ENCODE peak calls at places on chromosomes 4 and X, in five cellular contexts. X is K562; T is fibroblast of villous mesenchyme; Z is activated CD4-positive, CD25-positive, alpha-beta regulatory T cell treated with anti-CD3 and anti-CD28 coated beads, Interleukin-2, amount 50 U/mL, for 16 hours; E is epithelial cell of esophagus. A is an unnamed sample.

GRCh38 chr4:23887173-23887572 is 2.7 kb downstream of the PPARGC1A start:
- DNase-seq in E (no peak), Z (no peak), X (no peak), T (no peak), A (no peak)

GRCh38 chr4:54197926-54198325 is 31.2 kb upstream of the PDGFRA start:
- DNase-seq in T (no peak), X (no peak), Z (no peak), E (no peak), A (no peak)

GRCh38 chr4:153447175-153447887 is 18.8 kb upstream of the TMEM131L start:
- DNase-seq in X (no peak), E (no peak), Z (no peak), T (peak), A (peak)

GRCh38 chr4:92333056-92333455 is 29.3 kb downstream of the GRID2 start:
- DNase-seq in T (no peak), Z (no peak), X (no peak), E (peak), A (no peak)

GRCh38 chr4:183563874-183564273 is 59.0 kb downstream of the ING2 start:
- DNase-seq in Z (no peak), X (no peak), E (peak), T (peak), A (peak)

GRCh38 chrX:132181364-132181763 is 37.9 kb downstream of the RAP2C start:
- DNase-seq in X (no peak), E (peak), Z (no peak), T (no peak), A (no peak)

GRCh38 chr4:174749091-174749490 is 80.0 kb downstream of the GLRA3 start:
- DNase-seq in E (no peak), X (no peak), T (no peak), Z (no peak), A (peak)

GRCh38 chrX:68183612-68184214 is 249.6 kb downstream of the OPHN1 start:
- DNase-seq in Z (no peak), T (peak), X (peak), E (peak), A (peak)

GRCh38 chr4:78788005-78788889 is 12.1 kb downstream of the BMP2K start:
- DNase-seq in T (no peak), E (no peak), Z (no peak), X (no peak), A (peak)

GRCh38 chr4:41012308-41012707 is 202.0 kb downstream of the APBB2 start:
- DNase-seq in E (no peak), Z (no peak), T (peak), X (no peak), A (peak)

GRCh38 chr4:185464184-185464583 is 7.3 kb downstream of the CCDC110 start:
- DNase-seq in T (no peak), Z (no peak), E (no peak), X (no peak), A (no peak)

GRCh38 chrX:31227250-31227649 is 155.4 kb upstream of the FTHL17 start:
- DNase-seq in Z (no peak), T (no peak), E (peak), X (no peak), A (peak)

GRCh38 chr4:3747582-3747906 is 18.6 kb upstream of the ADRA2C start:
- DNase-seq in Z (no peak), T (no peak), E (no peak), X (peak), A (no peak)

GRCh38 chrX:12825801-12826200 is 34.6 kb downstream of the PRPS2 start:
- DNase-seq in X (no peak), Z (no peak), T (no peak), E (no peak), A (peak)

GRCh38 chrX:20244936-20245335 is 21.8 kb downstream of the RPS6KA3 start:
- DNase-seq in T (peak), E (no peak), Z (no peak), X (no peak), A (peak)

GRCh38 chr4:144288011-144288903 is 147.7 kb upstream of the GYPA start:
- DNase-seq in Z (no peak), X (no peak), T (no peak), E (no peak), A (no peak)

GRCh38 chr4:37653601-37654000 is 32.6 kb downstream of the RELL1 start:
- DNase-seq in X (no peak), Z (no peak), E (peak), T (no peak), A (no peak)

GRCh38 chrX:110003167-110004156 is 548 bp downstream of the TMEM164 start:
- DNase-seq in T (peak), E (no peak), X (peak), Z (no peak), A (peak)

GRCh38 chr4:151485541-151486131 is 76.7 kb downstream of the FHIP1A start:
- DNase-seq in T (peak), E (no peak), Z (no peak), X (no peak), A (no peak)

GRCh38 chrX:99091459-99091858 is 1318.6 kb downstream of the PCDH19 start:
- DNase-seq in X (no peak), E (no peak), T (no peak), Z (no peak), A (no peak)

GRCh38 chrX:124435616-124436015 is 89.3 kb downstream of the SH2D1A start:
- DNase-seq in E (no peak), T (no peak), X (no peak), Z (no peak), A (no peak)

GRCh38 chr4:142098900-142099299 is 462.5 kb downstream of the IL15 start:
- DNase-seq in E (peak), T (no peak), Z (no peak), X (no peak), A (peak)

GRCh38 chr4:99462875-99463464 is 27.8 kb upstream of the ADH7 start:
- DNase-seq in T (peak), X (peak), Z (peak), E (peak), A (peak)

GRCh38 chr4:159697322-159698283 is 594.7 kb downstream of the RAPGEF2 start:
- DNase-seq in E (peak), X (no peak), Z (no peak), T (no peak), A (no peak)

GRCh38 chrX:152817082-152817744 is 13.3 kb downstream of the CETN2 start:
- DNase-seq in E (peak), T (peak), Z (no peak), X (peak), A (peak)

GRCh38 chr4:100977746-100978397 is 369.5 kb downstream of the PPP3CA start:
- DNase-seq in Z (no peak), X (no peak), E (peak), T (no peak), A (peak)